ENCODE peak calls at places on chromosomes 12 and 14, in six cellular contexts. H is body of pancreas, Z is H9, G is left ventricle myocardium inferior, I is neural progenitor cell, N is cardiac muscle cell. E is an unnamed sample.

GRCh38 chr12:133264173-133264572 is 28.5 kb upstream of the ANHX start:
- DNase-seq in H (no peak), I (no peak), G (no peak), N (no peak), Z (no peak), E (no peak)

GRCh38 chr12:68932123-68932700 is 759 bp downstream of the CPM start:
- DNase-seq in G (no peak), Z (no peak), H (peak; percentile 27), I (no peak), N (no peak), E (no peak)

GRCh38 chr14:21686468-21686867 is 12.8 kb upstream of the OR4E1 start:
- DNase-seq in H (no peak), I (no peak), N (no peak), G (no peak), Z (no peak), E (no peak)

GRCh38 chr12:52559979-52560378 is 7.0 kb upstream of the KRT71 start:
- DNase-seq in I (no peak), Z (no peak), N (no peak), H (no peak), G (no peak), E (no peak)

GRCh38 chr14:76904740-76905569 is 78.7 kb downstream of the LRRC74A start:
- DNase-seq in N (no peak), Z (no peak), G (peak; percentile 52), I (no peak), H (peak; percentile 60), E (peak; percentile 89)

GRCh38 chr12:37543131-37543965 is 773.2 kb upstream of the ALG10B start:
- DNase-seq in G (no peak), Z (no peak), I (no peak), N (no peak), H (no peak), E (no peak)

GRCh38 chr12:110269622-110270124 is 11.4 kb upstream of the ATP2A2 start:
- DNase-seq in Z (peak; percentile 68), I (no peak), G (no peak), N (no peak), H (no peak), E (peak; percentile 72)

GRCh38 chr12:100128509-100128908 is 14.2 kb downstream of the BLTP3B start:
- DNase-seq in G (peak; percentile 33), Z (peak; percentile 69), N (no peak), I (peak; percentile 55), H (peak; percentile 23), E (no peak)

GRCh38 chr12:15751741-15752140 is 37.4 kb downstream of the EPS8 start:
- DNase-seq in I (no peak), N (no peak), H (no peak), Z (no peak), G (no peak), E (no peak)

GRCh38 chr14:85308531-85309300 is 221.2 kb upstream of the FLRT2 start:
- DNase-seq in N (peak; percentile 40), I (peak; percentile 2), Z (no peak), G (no peak), H (no peak), E (no peak)

GRCh38 chr12:105233045-105233905 is 2.7 kb downstream of the APPL2 start:
- DNase-seq in N (no peak), G (no peak), Z (no peak), H (no peak), I (no peak), E (no peak)

GRCh38 chr12:52613363-52614030 is 4.9 kb downstream of the KRT73 start:
- DNase-seq in I (no peak), N (no peak), H (no peak), Z (peak; percentile 24), G (no peak), E (no peak)

GRCh38 chr14:64632056-64632455 is 72.2 kb upstream of the PLEKHG3 start:
- DNase-seq in Z (no peak), G (no peak), H (no peak), I (no peak), N (no peak), E (peak; percentile 22)

GRCh38 chr12:1184402-1184801 is 193.4 kb downstream of the ERC1 start:
- DNase-seq in G (no peak), N (no peak), H (no peak), I (no peak), Z (no peak), E (no peak)

GRCh38 chr14:89337161-89337560 is 79.9 kb downstream of the FOXN3 start:
- DNase-seq in H (no peak), Z (no peak), I (peak; percentile 86), N (no peak), G (no peak), E (no peak)

GRCh38 chr12:11545438-11546330 is 103.8 kb upstream of the ETV6 start:
- DNase-seq in N (peak; percentile 14), G (no peak), Z (no peak), H (no peak), I (no peak), E (no peak)

GRCh38 chr12:115096673-115097349 is 412.8 kb upstream of the TBX3 start:
- DNase-seq in N (no peak), G (peak; percentile 41), H (no peak), I (no peak), Z (no peak), E (no peak)

GRCh38 chr14:23544511-23545447 is 6.8 kb downstream of the ZFHX2 start:
- DNase-seq in Z (peak; percentile 91), N (peak; percentile 20), H (no peak), I (peak; percentile 81), G (peak; percentile 61), E (no peak)

GRCh38 chr12:1805441-1806081 is 14.8 kb upstream of the LRTM2 start:
- DNase-seq in N (no peak), I (no peak), Z (no peak), G (peak; percentile 60), H (no peak), E (peak; percentile 69)

GRCh38 chr14:101174522-101174838 is 271.0 kb upstream of the RTL1 start:
- DNase-seq in H (peak; percentile 32), Z (no peak), N (peak; percentile 17), I (no peak), G (no peak), E (no peak)

GRCh38 chr12:75852956-75853355 is 178.6 kb downstream of the PHLDA1 start:
- DNase-seq in Z (no peak), H (no peak), G (no peak), I (no peak), N (no peak), E (no peak)

GRCh38 chr12:75848533-75848932 is 183.0 kb downstream of the PHLDA1 start:
- DNase-seq in Z (no peak), I (no peak), H (no peak), N (no peak), G (no peak), E (no peak)

GRCh38 chr12:75852143-75852542 is 179.4 kb downstream of the PHLDA1 start:
- DNase-seq in N (no peak), Z (no peak), I (no peak), H (no peak), G (no peak), E (no peak)

GRCh38 chr12:75848961-75849360 is 182.6 kb downstream of the PHLDA1 start:
- DNase-seq in G (no peak), H (no peak), Z (no peak), N (no peak), I (no peak), E (no peak)

DNA sequence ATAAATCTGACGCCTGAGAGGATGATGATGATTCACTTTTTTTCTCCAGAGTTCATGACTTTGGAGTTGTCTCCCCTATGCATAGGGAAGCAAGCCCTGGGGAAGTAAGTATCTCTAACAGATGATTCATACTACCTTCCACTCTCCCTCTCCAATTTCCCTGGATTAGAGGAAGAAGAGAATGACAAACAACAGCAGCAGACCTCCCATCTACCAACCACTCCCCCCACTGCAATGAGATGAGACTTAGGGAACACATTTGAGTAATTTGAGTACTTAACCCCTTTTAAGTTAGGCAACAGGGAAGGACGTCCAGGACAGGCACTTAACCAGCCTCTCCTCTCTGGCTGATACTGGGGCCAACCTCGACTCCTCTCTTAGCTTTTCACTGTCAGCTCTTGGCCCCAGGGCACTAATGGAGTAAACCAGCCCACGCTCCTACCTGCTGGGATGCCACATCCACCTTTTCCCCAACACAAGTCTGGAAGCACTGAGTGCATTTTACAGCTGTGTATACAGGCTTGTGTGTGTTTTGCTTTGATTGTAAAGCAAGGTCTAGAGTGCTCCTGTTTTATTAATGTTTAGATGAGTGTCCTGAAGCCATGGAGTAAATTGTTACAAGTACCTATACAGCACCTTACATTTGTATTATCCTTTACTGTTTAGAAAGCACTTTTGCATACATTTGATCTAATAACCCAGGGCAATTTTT is 180.7 kb downstream of the PHLDA1 start:
- DNase-seq in Z (no peak), N (no peak), H (no peak), I (no peak), G (no peak), E (no peak)
- H3K27ac ChIP-seq in Z (no peak overlapping the region), N (no peak overlapping the region), H (no peak overlapping the region), I (no peak overlapping the region), G (no peak overlapping the region), E (no peak overlapping the region)

GRCh38 chr14:96297000-96297399 is 41.0 kb downstream of the BDKRB1 start:
- DNase-seq in H (no peak), N (no peak), G (no peak), Z (no peak), I (no peak), E (no peak)
- TF ChIP-seq CTCF in H (peak; percentile 30), N (peak; percentile 49), G (peak; percentile 56), Z (peak; percentile 71), I (peak; percentile 55), E (no peak)

GRCh38 chr12:106646472-106646871 is 63.7 kb downstream of the RFX4 start:
- DNase-seq in Z (no peak), N (no peak), G (no peak), H (no peak), I (no peak), E (no peak)

GRCh38 chr12:106645074-106645421 is 62.2 kb downstream of the RFX4 start:
- DNase-seq in G (peak; percentile 59), H (peak; percentile 78), Z (no peak), N (no peak), I (no peak), E (peak; percentile 81)

GRCh38 chr12:106642991-106643390 is 60.2 kb downstream of the RFX4 start:
- DNase-seq in N (no peak), I (no peak), H (no peak), G (no peak), Z (peak; percentile 47), E (no peak)

GRCh38 chr12:106645465-106646330 is 62.9 kb downstream of the RFX4 start:
- DNase-seq in Z (no peak), I (no peak), G (no peak), H (no peak), N (no peak), E (no peak)

GRCh38 chr12:106644335-106645073 is 61.7 kb downstream of the RFX4 start:
- DNase-seq in G (no peak), N (no peak), I (no peak), H (no peak), Z (no peak), E (no peak)
- H3K27ac ChIP-seq in G (peak overlapping the region; percentile 30), N (no peak overlapping the region), I (no peak overlapping the region), H (peak overlapping the region; percentile 88), Z (no peak overlapping the region), E (no peak overlapping the region)

GRCh38 chr12:19506497-19506896 is 67.2 kb downstream of the AEBP2 start:
- DNase-seq in I (no peak), N (no peak), Z (no peak), G (no peak), H (no peak), E (no peak)

DNA sequence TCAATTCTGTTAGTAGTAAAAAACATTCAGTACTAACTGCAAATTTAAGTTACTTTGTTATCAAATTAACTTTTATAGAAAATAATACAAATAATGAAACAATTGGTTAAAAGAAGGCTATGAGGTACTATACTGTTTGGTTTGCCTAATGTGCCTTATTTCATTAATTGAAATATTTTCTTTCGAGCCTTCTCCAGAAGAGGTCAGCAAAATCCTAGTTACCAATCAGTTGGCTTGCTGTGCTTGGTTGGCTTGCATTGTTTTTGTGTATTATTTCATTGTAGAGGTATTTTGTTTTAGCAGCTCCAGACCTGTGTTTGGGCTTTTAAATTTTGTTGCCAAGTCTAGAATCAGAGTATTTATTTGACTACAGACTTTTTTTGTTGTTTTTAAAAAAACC is 68.5 kb downstream of the AEBP2 start:
- DNase-seq in G (no peak), N (no peak), I (no peak), H (no peak), Z (no peak), E (no peak)
- TF ChIP-seq CTCF in G (peak; percentile 56), N (peak; percentile 39), I (no peak), H (no peak), Z (no peak), E (no peak)

E was measured in sigmoid colon.